ENCODE peak calls at places on chromosomes 13 and 19, in six cellular contexts. K is pancreas, O is right lobe of liver, F is AG04450, B is heart right ventricle, S is fibroblast of the aortic adventitia. C is an unnamed sample.

GRCh38 chr13:35342440-35342839 is 134.0 kb downstream of the MAB21L1 start:
- DNase-seq in K (no peak), O (no peak), F (no peak), B (no peak), S (no peak), C (no peak)

GRCh38 chr13:47148543-47148942 is 251.7 kb upstream of the HTR2A start:
- DNase-seq in K (no peak), O (no peak), F (no peak), B (no peak), S (no peak), C (no peak)

GRCh38 chr19:49149652-49150105 is 5.5 kb downstream of the HRC start:
- DNase-seq in K (peak), O (no peak), F (peak), B (peak), S (peak), C (no peak)

GRCh38 chr13:35694549-35695233 is 218.2 kb upstream of the MAB21L1 start:
- DNase-seq in K (no peak), O (no peak), F (no peak), B (no peak), S (no peak), C (no peak)

GRCh38 chr13:91017669-91018053 is 329.8 kb upstream of the MIR17HG start:
- DNase-seq in K (peak), O (no peak), F (no peak), B (no peak), S (no peak), C (no peak)

GRCh38 chr13:93151277-93151676 is 75.3 kb upstream of the GPC6 start:
- DNase-seq in K (no peak), O (no peak), F (peak), B (no peak), S (peak), C (peak)

GRCh38 chr19:23437901-23438300 is 42.6 kb upstream of the ZNF91 start:
- DNase-seq in K (no peak), O (no peak), F (no peak), B (no peak), S (no peak), C (no peak)

GRCh38 chr19:8635422-8635821 is 5.0 kb downstream of the NFILZ start:
- DNase-seq in K (no peak), O (no peak), F (no peak), B (no peak), S (no peak), C (no peak)

GRCh38 chr19:19538767-19539166 is 702 bp downstream of the CILP2 start:
- DNase-seq in K (no peak), O (no peak), F (no peak), B (no peak), S (no peak), C (no peak)

GRCh38 chr13:29905845-29906244 is 55.4 kb upstream of the UBL3 start:
- DNase-seq in K (peak), O (peak), F (no peak), B (no peak), S (peak), C (no peak)

GRCh38 chr19:52227196-52227940 is 37.5 kb downstream of the PPP2R1A start:
- DNase-seq in K (no peak), O (no peak), F (no peak), B (no peak), S (no peak), C (no peak)

GRCh38 chr19:44532819-44533218 is 3.3 kb upstream of the CEACAM20 start:
- DNase-seq in K (no peak), O (no peak), F (no peak), B (no peak), S (no peak), C (no peak)

GRCh38 chr13:21402586-21403307 is 56.4 kb downstream of the ZDHHC20 start:
- DNase-seq in K (no peak), O (no peak), F (no peak), B (no peak), S (peak), C (peak)

GRCh38 chr19:45406165-45406956 is at the start of gene POLR1G:
- DNase-seq in K (peak), O (peak), F (no peak), B (peak), S (peak), C (peak)

GRCh38 chr13:59771272-59771671 is 392.5 kb downstream of the DIAPH3 start:
- DNase-seq in K (no peak), O (no peak), F (no peak), B (no peak), S (peak), C (no peak)

DNA sequence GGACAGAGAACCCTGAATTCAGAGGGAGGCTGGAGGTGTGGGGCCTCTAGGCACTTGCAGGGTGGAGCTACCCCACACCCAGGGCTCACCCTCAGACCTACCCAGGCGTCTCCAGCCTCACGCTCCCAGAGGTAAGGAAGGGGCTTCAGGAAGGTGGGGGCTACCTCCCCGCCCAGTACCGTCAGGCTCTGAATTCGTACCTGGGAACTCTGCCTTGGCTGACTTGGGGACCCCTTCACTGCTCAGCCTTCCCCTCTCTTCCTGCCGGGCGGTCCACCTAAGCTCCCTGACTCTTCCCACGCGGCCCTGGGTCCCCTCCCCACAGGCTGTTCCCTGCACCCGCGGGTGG is 28.5 kb upstream of the PARP4 start:
- DNase-seq in K (no peak), O (no peak), F (no peak), B (no peak), S (no peak), C (no peak)
- H3K4me3 ChIP-seq in K (peak), O (peak), F (peak), B (peak), S (no peak), C (no peak)

GRCh38 chr13:88436974-88437373 is 765.8 kb downstream of the SLITRK5 start:
- DNase-seq in K (no peak), O (no peak), F (no peak), B (no peak), S (no peak), C (no peak)
- TF ChIP-seq CTCF in K (no peak), O (no peak), F (no peak), B (no peak), S (no peak), C (no peak)

GRCh38 chr19:41193420-41194156 is 569 bp downstream of the CYP2S1 start:
- DNase-seq in K (no peak), O (no peak), F (no peak), B (no peak), S (no peak), C (no peak)
- H3K4me3 ChIP-seq in K (no peak), O (no peak), F (peak), B (peak), S (peak), C (peak)

GRCh38 chr19:33304760-33305647 is 2.7 kb upstream of the CEBPA start:
- DNase-seq in K (peak), O (peak), F (no peak), B (no peak), S (no peak), C (no peak)
- TF ChIP-seq CTCF in K (no peak), O (peak), F (no peak), B (no peak), S (no peak), C (peak)

DNA sequence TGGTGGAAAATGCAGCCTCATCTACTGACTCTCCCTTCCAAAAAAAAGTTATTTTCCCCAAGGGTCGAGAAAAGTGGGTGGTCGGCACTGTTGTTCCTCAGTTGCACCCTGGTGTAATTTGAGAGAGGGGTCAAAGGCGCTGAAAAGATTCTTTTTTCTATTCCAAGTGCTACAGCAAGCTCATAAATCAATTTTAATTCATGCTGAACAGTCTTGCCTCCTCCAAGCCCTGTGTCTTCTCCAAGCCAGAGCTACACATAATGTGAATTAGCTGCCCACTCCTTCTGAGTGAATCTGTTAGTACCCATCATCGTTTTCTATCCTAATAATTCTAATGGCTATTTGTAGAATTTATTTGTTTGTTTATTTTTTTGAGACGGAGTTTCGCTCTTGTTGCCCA is 821 bp downstream of the SLC25A15 start:
- DNase-seq in K (no peak), O (no peak), F (no peak), B (no peak), S (no peak), C (no peak)
- H3K4me3 ChIP-seq in K (peak), O (peak), F (peak), B (peak), S (peak), C (peak)

C was measured in epithelial cell of proximal tubule.